ENCODE peak calls at places on chromosomes 7 and 10, in four cellular contexts. D, P, K and U are unnamed samples.

GRCh38 chr7:94182066-94182465 is 177.9 kb upstream of the BET1 start:
- DNase-seq in D (peak), P (no peak), K (no peak), U (no peak)

GRCh38 chr10:132397671-132398565 is 918 bp downstream of the PWWP2B start:
- DNase-seq in D (no peak), P (no peak), K (no peak), U (no peak)

GRCh38 chr7:91348686-91349085 is 84.5 kb downstream of the FZD1 start:
- DNase-seq in D (peak), P (no peak), K (no peak), U (no peak)

GRCh38 chr7:122626785-122627184 is 72.1 kb downstream of the RNF133 start:
- DNase-seq in D (no peak), P (no peak), K (no peak), U (no peak)

GRCh38 chr10:1544209-1544673 is 193.1 kb downstream of the ADARB2 start:
- DNase-seq in D (no peak), P (no peak), K (no peak), U (no peak)

GRCh38 chr10:68696018-68696417 is 25.0 kb upstream of the CCAR1 start:
- DNase-seq in D (no peak), P (no peak), K (no peak), U (no peak)

GRCh38 chr10:58797356-58797755 is 284.7 kb downstream of the BICC1 start:
- DNase-seq in D (no peak), P (no peak), K (no peak), U (no peak)

GRCh38 chr7:90816511-90817142 is 220.5 kb downstream of the CDK14 start:
- DNase-seq in D (peak), P (no peak), K (peak), U (no peak)

GRCh38 chr10:117137031-117137910 is 799 bp downstream of the VAX1 start:
- DNase-seq in D (no peak), P (no peak), K (no peak), U (no peak)

GRCh38 chr7:977326-978048 is 2.1 kb upstream of the COX19 start:
- DNase-seq in D (no peak), P (no peak), K (no peak), U (no peak)

GRCh38 chr7:35728412-35729060 is 33.6 kb upstream of the HERPUD2 start:
- DNase-seq in D (no peak), P (no peak), K (no peak), U (no peak)

GRCh38 chr7:35729966-35730345 is 35.0 kb upstream of the HERPUD2 start:
- DNase-seq in D (no peak), P (no peak), K (no peak), U (no peak)

GRCh38 chr7:35731349-35731748 is 36.4 kb upstream of the HERPUD2 start:
- DNase-seq in D (no peak), P (no peak), K (no peak), U (no peak)

GRCh38 chr7:35727571-35727970 is 32.6 kb upstream of the HERPUD2 start:
- DNase-seq in D (peak), P (no peak), K (no peak), U (no peak)

DNA sequence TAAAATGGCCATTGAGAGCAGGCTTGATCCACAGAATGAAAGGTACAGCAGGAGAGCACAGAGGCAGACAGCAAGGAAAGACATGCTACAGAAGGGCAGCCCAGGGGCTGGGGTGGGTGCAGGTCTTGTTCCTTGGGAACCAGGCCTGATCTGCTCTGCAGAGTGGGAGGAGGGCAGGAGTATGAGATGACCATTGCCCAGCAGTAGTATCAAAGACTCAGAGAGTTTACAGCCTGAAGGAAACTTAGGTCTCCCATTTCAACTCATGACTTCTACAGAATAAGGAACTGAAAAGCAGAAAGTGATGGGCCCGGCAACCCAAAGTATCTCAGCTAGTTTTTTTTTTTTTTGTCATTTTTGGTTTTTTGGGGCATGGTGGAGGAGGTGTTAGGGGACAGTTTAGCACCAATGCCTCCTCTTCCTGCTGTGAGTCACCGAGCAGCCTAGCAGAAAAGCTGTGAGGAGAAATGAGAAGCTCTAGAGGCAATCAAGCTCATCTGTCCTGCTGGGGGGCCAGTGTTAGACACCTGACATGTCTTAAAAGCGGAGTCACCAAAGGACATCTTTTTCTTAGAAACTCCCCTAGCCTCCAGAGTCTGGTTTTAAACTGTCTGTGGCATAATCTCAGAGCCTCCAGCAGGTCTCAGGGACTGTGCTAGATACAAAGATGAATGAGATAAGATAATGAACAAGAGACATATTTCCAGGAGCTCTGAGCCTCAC is 34.3 kb upstream of the HERPUD2 start:
- DNase-seq in D (no peak), P (no peak), K (no peak), U (no peak)
- H3K4me3 ChIP-seq in D (no peak), P (no peak), K (no peak), U (no peak)

DNA sequence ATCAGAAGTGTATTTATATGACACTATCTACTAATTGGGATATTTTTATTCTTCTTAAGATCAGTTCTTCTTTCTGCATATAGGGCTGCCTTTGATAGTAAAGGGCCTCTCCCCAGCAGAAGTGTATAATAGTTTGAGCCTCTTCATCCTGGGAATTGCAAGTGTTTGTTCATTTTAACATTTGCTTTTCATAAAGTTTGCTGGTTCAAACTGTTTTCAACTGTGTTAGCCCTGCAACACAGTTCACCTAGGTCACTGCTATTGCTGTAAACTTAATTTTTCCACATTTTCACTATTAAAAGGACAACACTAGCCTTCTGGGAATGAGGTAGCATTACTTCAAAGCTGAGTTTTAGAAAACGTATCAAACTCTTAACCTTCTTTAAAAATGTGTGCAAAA is 2.8 kb downstream of the JAZF1 start:
- DNase-seq in D (no peak), P (no peak), K (no peak), U (no peak)
- H3K4me3 ChIP-seq in D (no peak), P (no peak), K (no peak), U (no peak)

GRCh38 chr7:105678811-105679495 is 97.7 kb upstream of the EFCAB10 start:
- DNase-seq in D (no peak), P (peak), K (peak), U (peak)
- H3K4me3 ChIP-seq in D (no peak), P (peak), K (peak), U (peak)

GRCh38 chr7:154867068-154867467 is 135.9 kb downstream of the PAXIP1 start:
- DNase-seq in D (no peak), P (no peak), K (no peak), U (no peak)
- H3K4me3 ChIP-seq in D (no peak), P (no peak), K (no peak), U (no peak)

DNA sequence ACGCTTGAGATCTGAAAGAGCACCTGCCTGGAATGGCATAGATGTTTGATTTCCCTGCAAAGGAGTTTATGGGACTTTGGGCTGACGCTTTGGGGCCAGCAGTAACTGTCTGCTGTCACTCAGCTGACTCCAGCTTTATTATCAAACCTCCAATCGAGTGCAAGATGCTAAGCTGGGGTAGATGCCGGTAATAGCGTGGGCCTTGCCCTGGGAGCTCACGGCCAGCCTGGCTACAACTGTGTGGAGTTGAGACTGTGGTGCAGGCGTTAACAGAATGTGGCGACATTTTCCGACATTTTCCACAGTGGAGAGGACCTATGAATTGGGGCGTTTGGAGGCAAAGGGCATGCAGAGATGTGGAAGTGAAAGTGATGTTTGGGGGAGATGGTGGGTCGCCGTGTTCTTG is 1.3 kb downstream of the CHST12 start:
- DNase-seq in D (no peak), P (no peak), K (no peak), U (no peak)
- H3K4me3 ChIP-seq in D (peak), P (peak), K (peak), U (peak)

DNA sequence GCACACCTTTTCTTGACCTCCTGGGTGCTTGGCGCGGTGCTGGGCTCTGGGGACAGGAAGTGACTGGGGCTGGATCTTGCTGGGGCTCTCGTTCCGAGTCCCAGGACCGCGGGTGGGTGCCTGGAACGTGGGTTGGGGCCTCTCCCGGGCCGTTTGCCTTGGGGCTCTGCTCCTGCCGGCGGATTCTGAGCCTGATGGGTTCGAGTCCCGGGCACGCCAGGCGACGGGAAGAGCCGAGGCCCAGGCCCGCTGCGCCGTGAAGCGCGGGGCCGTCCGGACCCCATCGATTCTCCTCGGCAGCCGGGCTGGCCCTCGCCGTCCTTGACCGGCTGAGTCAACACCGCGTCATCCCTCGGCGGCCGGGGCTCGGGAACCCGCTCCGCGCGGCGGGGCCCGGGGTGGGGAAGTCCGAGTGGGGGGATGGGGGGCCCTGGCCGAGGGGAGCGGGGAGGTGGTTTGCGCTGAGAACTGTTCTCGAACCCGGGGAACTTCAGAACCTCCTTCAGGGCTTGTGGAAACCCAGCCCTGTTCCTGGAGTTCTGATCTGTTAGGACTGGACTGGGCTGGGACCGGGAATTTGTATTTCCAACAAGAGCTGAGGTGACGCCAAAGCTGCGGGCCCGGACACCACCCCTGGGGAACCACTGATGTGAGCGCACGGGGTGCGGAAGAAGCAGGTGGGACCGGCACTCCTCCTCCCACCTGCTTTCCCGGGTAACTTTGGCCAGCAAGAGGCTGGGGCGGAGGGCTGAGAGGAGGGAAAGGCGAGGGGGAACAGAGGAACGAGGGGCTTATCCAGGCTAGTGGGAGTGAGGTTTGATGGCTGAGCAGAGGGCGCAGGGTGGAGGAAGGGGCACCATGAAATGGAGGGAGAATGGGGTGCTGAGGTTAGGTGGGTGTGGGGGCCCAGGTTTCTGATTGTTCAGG is 6.2 kb downstream of the HHEX start:
- DNase-seq in D (peak), P (no peak), K (no peak), U (no peak)
- H3K4me3 ChIP-seq in D (peak), P (no peak), K (no peak), U (no peak)

DNA sequence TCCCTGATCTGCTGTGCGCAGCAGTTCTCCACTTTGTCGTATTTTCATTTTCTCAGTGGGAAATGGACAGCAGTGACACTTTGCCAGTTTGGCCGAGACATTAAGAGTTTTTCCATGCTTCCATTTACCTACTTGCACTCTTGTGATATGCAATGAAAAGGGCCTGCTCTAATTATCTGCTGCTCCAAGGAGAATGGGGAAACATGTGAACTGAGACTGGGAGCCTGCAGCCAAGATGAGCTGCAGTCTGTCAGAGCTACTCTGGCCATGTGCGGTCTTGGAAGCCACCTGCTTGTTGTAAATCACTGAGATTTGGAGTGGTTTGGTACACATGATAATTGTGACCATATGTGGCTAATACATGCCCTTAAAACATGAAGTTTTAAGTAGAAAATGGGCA is 586.6 kb upstream of the POT1 start:
- DNase-seq in D (no peak), P (no peak), K (no peak), U (no peak)
- H3K4me3 ChIP-seq in D (no peak), P (no peak), K (no peak), U (no peak)